ENCODE peak calls at places on chromosomes 13 and 19, in six cellular contexts. P is GM20000; V is testis; T is left ventricle myocardium inferior; O is cardiac muscle cell; Z is CD4-positive, alpha-beta T cell. Q is an unnamed sample.

GRCh38 chr19:49056101-49056901 is 1.2 kb downstream of the CGB7 start:
- DNase-seq in P (peak), V (peak), T (peak), O (peak), Z (peak), Q (peak)

GRCh38 chr19:29678484-29679106 is 13.3 kb downstream of the PLEKHF1 start:
- DNase-seq in P (no peak), V (peak), T (peak), O (no peak), Z (no peak), Q (no peak)

GRCh38 chr13:48542581-48543341 is 9.9 kb upstream of the RCBTB2 start:
- DNase-seq in P (no peak), V (peak), T (peak), O (peak), Z (no peak), Q (no peak)

GRCh38 chr19:45878043-45878794 is 7.7 kb downstream of the IRF2BP1 start:
- DNase-seq in P (no peak), V (no peak), T (no peak), O (no peak), Z (no peak), Q (no peak)

GRCh38 chr13:64078480-64078936 is 2662.9 kb upstream of the PCDH20 start:
- DNase-seq in P (no peak), V (no peak), T (no peak), O (no peak), Z (no peak), Q (no peak)

GRCh38 chr13:87042946-87043345 is 628.2 kb upstream of the SLITRK5 start:
- DNase-seq in P (no peak), V (no peak), T (no peak), O (no peak), Z (no peak), Q (no peak)

GRCh38 chr19:54189020-54189667 is at the start of gene MBOAT7:
- DNase-seq in P (peak), V (no peak), T (no peak), O (no peak), Z (no peak), Q (peak)

GRCh38 chr19:10915511-10916091 is 12.8 kb downstream of the YIPF2 start:
- DNase-seq in P (no peak), V (no peak), T (no peak), O (no peak), Z (no peak), Q (no peak)

GRCh38 chr13:73299787-73300186 is 241.0 kb downstream of the KLF5 start:
- DNase-seq in P (no peak), V (no peak), T (no peak), O (no peak), Z (no peak), Q (no peak)

GRCh38 chr13:102903659-102904407 is 58.0 kb downstream of the ERCC5 start:
- DNase-seq in P (no peak), V (no peak), T (no peak), O (peak), Z (no peak), Q (no peak)

GRCh38 chr13:81927347-81927746 is 1586.4 kb upstream of the SPRY2 start:
- DNase-seq in P (no peak), V (no peak), T (no peak), O (peak), Z (no peak), Q (no peak)
- TF ChIP-seq CTCF in P (no peak), V (no peak), T (no peak), O (no peak), Z (no peak), Q (peak)

DNA sequence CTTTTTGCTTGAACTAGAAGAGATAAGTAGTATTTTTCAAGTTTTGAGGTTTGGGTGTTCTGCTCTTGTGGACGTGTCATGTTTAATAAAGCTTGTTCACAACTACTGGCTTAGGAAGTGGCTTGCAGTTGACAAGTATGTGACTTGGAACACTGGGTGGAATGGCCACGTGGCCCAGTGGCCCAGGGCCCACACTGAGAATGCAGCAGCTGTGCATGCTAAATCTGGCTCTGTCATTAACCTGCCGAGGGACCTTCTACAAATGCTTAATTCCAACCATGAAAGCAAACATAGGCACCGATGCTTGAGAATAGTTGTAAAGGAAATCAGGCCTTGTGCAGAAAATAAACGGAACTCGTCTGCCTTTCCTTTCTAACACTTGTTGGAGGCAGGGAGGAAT is 11.7 kb upstream of the CLDN10 start:
- DNase-seq in P (no peak), V (no peak), T (peak), O (peak), Z (no peak), Q (no peak)
- TF ChIP-seq CTCF in P (no peak), V (no peak), T (no peak), O (no peak), Z (no peak), Q (no peak)

GRCh38 chr19:30692517-30692870 is 320.3 kb downstream of the ZNF536 start:
- DNase-seq in P (no peak), V (no peak), T (no peak), O (no peak), Z (no peak), Q (no peak)

GRCh38 chr19:30696514-30696913 is 324.3 kb downstream of the ZNF536 start:
- DNase-seq in P (no peak), V (no peak), T (no peak), O (peak), Z (no peak), Q (peak)

GRCh38 chr19:30693179-30693578 is 321.0 kb downstream of the ZNF536 start:
- DNase-seq in P (no peak), V (no peak), T (no peak), O (no peak), Z (no peak), Q (no peak)

GRCh38 chr19:30694156-30694555 is 322.0 kb downstream of the ZNF536 start:
- DNase-seq in P (no peak), V (no peak), T (no peak), O (no peak), Z (no peak), Q (no peak)

GRCh38 chr19:30695171-30695875 is 323.1 kb downstream of the ZNF536 start:
- DNase-seq in P (no peak), V (no peak), T (no peak), O (peak), Z (no peak), Q (no peak)
- TF ChIP-seq CTCF in P (no peak), V (no peak), T (peak), O (no peak), Z (no peak), Q (peak)

GRCh38 chr19:12865746-12866415 is 15.4 kb downstream of the DNASE2 start:
- DNase-seq in P (no peak), V (no peak), T (no peak), O (no peak), Z (no peak), Q (no peak)

GRCh38 chr19:12867120-12868099 is 13.8 kb downstream of the DNASE2 start:
- DNase-seq in P (peak), V (peak), T (no peak), O (peak), Z (peak), Q (peak)

GRCh38 chr19:12866416-12867119 is 14.7 kb downstream of the DNASE2 start:
- DNase-seq in P (no peak), V (no peak), T (no peak), O (no peak), Z (no peak), Q (no peak)

GRCh38 chr19:12864143-12864542 is 17.1 kb downstream of the DNASE2 start:
- DNase-seq in P (no peak), V (no peak), T (no peak), O (no peak), Z (no peak), Q (no peak)

DNA sequence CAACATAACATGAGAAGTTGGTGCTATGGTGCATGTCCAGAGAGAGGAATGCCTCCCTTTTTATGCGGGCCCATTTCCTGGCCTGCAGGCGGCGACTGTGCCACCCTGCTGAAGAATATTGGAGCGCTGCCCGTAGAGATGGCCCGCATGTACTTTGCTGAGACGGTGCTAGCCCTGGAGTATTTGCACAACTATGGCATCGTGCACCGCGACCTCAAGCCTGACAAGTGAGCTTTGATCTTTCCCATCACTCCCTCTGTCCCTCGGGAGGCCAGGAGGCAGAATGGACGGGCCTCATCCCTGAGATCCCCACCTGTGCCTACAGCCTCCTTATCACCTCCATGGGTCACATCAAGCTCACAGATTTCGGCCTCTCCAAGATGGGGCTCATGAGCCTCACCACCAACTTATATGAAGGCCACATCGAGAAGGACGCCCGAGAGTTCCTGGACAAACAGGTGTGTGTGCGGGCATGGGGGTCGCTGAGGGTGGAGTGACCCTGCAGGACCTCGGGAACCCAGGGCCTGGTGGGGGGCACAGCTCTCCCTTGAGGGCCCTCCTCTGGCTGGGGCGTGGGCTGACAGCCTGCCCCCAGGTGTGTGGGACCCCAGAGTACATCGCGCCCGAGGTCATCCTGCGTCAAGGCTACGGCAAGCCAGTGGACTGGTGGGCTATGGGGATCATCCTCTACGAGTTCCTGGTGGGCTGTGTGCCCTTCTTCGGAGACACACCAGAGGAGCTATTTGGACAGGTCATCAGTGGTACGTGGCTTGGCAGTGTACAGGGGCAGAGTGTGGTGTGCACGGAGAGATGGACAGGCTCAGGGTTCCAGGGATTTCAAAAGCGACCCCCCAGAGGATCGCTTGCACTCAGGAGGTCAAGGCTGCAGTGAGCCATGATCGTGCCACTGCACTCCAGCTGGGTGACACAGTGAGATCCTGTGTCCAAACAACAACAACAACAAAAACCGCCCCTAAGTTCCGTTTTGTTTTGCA is 16.2 kb downstream of the DNASE2 start:
- DNase-seq in P (no peak), V (no peak), T (no peak), O (no peak), Z (no peak), Q (no peak)
- TF ChIP-seq CTCF in P (no peak), V (no peak), T (no peak), O (no peak), Z (no peak), Q (no peak)

DNA sequence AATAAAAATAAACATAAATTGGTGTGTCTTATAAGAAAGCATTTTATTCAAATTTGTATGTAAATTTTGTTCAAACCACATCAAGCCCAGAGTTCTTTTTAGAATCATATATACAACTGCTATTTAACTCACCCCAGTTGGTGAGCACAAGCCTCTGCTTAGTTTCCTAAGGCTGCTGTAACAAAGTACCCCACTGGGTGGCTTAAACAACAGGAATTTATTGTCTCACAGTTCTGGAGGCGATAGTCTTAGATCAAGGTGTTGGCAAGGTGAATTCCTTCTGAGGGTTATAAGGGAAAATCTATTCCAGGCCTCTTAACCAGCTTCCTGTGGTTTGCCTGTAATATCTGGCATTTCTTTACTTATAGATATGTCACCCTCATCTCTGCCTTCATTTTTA is 1133.5 kb downstream of the OLFM4 start:
- DNase-seq in P (no peak), V (no peak), T (no peak), O (no peak), Z (no peak), Q (no peak)
- TF ChIP-seq CTCF in P (no peak), V (no peak), T (no peak), O (no peak), Z (no peak), Q (peak)

Q was measured in progenitor cell of endocrine pancreas.